ENCODE peak calls at places on chromosome 18, in five cellular contexts. C, S, H, F and W are unnamed samples. For H3K36me3 and H3K9me2, the result is how much of the 10 kb centered on the place peaks cover.

GRCh38 chr18:74331404-74331803 is 15.8 kb downstream of the C18orf63 start:
- DNase-seq in C (peak), S (peak), H (peak), F (peak), W (peak)

GRCh38 chr18:69882965-69883668 is 64.6 kb downstream of the CD226 start:
- DNase-seq in C (no peak), S (no peak), H (peak), F (no peak), W (no peak)

GRCh38 chr18:56381151-56381550 is 257.2 kb downstream of the TXNL1 start:
- DNase-seq in C (no peak), S (no peak), H (no peak), F (no peak), W (no peak)

GRCh38 chr18:58590231-58590630 is 38.7 kb downstream of the ALPK2 start:
- DNase-seq in C (no peak), S (no peak), H (peak), F (no peak), W (peak)

GRCh38 chr18:56321470-56321869 is 316.9 kb downstream of the TXNL1 start:
- DNase-seq in C (no peak), S (no peak), H (no peak), F (peak), W (no peak)

GRCh38 chr18:13660510-13660909 is 65.8 kb downstream of the FAM210A start:
- DNase-seq in C (no peak), S (no peak), H (peak), F (no peak), W (no peak)

GRCh38 chr18:26813043-26813442 is 52.5 kb downstream of the AQP4 start:
- DNase-seq in C (peak), S (no peak), H (peak), F (peak), W (peak)

GRCh38 chr18:47331641-47332040 is 80.2 kb upstream of the SKOR2 start:
- DNase-seq in C (no peak), S (no peak), H (no peak), F (no peak), W (no peak)

GRCh38 chr18:7749510-7749981 is 182.4 kb downstream of the PTPRM start:
- DNase-seq in C (no peak), S (no peak), H (no peak), F (no peak), W (no peak)

GRCh38 chr18:11946756-11947155 is 34.6 kb upstream of the IMPA2 start:
- DNase-seq in C (no peak), S (no peak), H (peak), F (no peak), W (peak)

GRCh38 chr18:74456409-74457042 is 582 bp downstream of the DIPK1C start:
- DNase-seq in C (no peak), S (no peak), H (peak), F (no peak), W (peak)

GRCh38 chr18:55405655-55406373 is 182.2 kb downstream of the TCF4 start:
- DNase-seq in C (peak), S (peak), H (peak), F (no peak), W (no peak)

GRCh38 chr18:23703057-23703986 is 14.1 kb downstream of the LAMA3 start:
- DNase-seq in C (peak), S (peak), H (peak), F (no peak), W (peak)

GRCh38 chr18:26909599-26910290 is 44.2 kb upstream of the AQP4 start:
- DNase-seq in C (no peak), S (no peak), H (peak), F (no peak), W (peak)

GRCh38 chr18:76957384-76958355 is 135.3 kb downstream of the ZNF236 start:
- DNase-seq in C (no peak), S (no peak), H (no peak), F (no peak), W (no peak)
- H3K36me3 ChIP-seq in C (under half), S (under half), H (under half), F (under half), W (under half)

DNA sequence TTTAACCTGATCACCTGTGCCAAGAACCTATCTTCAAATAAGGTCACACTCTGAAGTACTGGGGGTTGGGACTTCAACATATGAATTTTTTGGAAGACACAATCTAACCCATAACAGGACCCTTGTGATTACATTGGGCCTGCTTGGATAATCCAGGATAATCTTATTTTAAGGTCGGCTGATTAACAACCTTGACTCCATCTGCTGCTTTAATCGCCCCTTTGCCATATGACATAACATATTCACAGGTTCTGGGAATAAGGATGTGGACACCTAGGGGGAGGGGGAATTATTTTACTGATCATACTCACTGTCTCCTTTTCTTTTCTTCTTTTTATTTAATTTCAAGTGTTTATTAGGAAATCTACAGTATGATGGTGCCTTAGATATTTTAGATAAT is 34.8 kb downstream of the CDH20 start:
- DNase-seq in C (no peak), S (no peak), H (no peak), F (no peak), W (no peak)
- H3K9me2 ChIP-seq in C (under half), S (under half), H (under half), F (under half), W (under half)

DNA sequence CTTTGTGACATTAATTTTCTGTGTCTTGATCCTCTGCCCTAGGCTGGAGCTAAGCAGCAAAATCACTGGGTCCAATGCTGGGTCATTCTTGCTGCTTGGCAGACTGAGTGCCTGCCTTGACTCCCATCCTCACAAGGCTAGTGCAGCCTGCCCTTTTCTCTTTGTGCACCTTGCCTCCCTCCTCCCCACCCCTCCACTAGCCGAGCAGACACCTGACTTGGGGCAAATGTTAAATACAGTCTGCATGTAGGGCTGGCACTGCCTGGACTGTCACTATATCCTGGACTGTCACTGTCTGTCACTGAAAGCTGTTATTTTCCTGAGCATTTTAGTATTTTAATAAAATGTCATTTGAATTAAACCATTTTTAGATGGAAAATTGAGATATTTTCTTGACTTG is 33.4 kb downstream of the MAPRE2 start:
- DNase-seq in C (no peak), S (no peak), H (no peak), F (no peak), W (no peak)
- H3K36me3 ChIP-seq in C (under half), S (under half), H (under half), F (under half), W (under half)

GRCh38 chr18:79615586-79615985 is 64.0 kb upstream of the CTDP1 start:
- DNase-seq in C (no peak), S (no peak), H (no peak), F (no peak), W (no peak)

GRCh38 chr18:79617521-79618500 is 61.8 kb upstream of the CTDP1 start:
- DNase-seq in C (no peak), S (no peak), H (no peak), F (no peak), W (peak)

GRCh38 chr18:79614211-79615028 is 65.2 kb upstream of the CTDP1 start:
- DNase-seq in C (no peak), S (no peak), H (no peak), F (no peak), W (no peak)

GRCh38 chr18:79615091-79615490 is 64.5 kb upstream of the CTDP1 start:
- DNase-seq in C (no peak), S (no peak), H (no peak), F (no peak), W (no peak)

GRCh38 chr18:79616651-79617518 is 62.7 kb upstream of the CTDP1 start:
- DNase-seq in C (no peak), S (no peak), H (peak), F (no peak), W (peak)
- H3K9me2 ChIP-seq in C (under half), S (under half), H (under half), F (under half), W (under half)

DNA sequence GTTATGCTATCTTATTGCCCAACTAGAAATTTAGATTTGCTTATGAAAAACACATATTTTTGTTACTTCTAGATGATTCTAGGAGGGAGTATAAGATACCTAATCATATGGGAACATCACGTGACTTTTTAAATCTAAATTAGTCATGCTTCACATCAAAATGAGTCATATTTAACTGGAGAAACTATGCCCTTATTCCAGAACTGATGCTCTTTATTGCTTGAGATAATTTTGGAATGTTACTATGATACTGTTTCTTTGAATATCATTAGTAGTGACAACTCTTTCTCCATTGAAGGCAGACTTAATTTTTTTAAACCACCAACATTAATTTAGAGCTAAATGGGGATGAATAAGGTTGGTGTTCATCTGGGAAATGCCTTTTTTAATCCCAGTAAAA is 19.9 kb upstream of the ELAC1 start:
- DNase-seq in C (no peak), S (no peak), H (peak), F (no peak), W (no peak)
- H3K36me3 ChIP-seq in C (under half), S (under half), H (under half), F (under half), W (under half)

GRCh38 chr18:2199060-2199459 is 372.2 kb downstream of the METTL4 start:
- DNase-seq in C (no peak), S (no peak), H (no peak), F (no peak), W (no peak)
- H3K9me2 ChIP-seq in C (under half), S (under half), H (under half), F (under half), W (under half)